ENCODE peak calls at places on chromosomes 5 and 9, in four cellular contexts. V is stimulated activated CD4-positive, alpha-beta T cell treated with anti-CD3 and anti-CD28 coated beads, Interleukin-2, amount 100 ng/mL, for 48 hours; E is ELR; N is nephron progenitor cell. P is an unnamed sample.

GRCh38 chr9:16343249-16344237 is 526.9 kb downstream of the BNC2 start:
- DNase-seq in V (no peak), E (no peak), N (no peak), P (no peak)

GRCh38 chr9:89226076-89226475 is 47.5 kb upstream of the SHC3 start:
- DNase-seq in V (no peak), E (no peak), N (peak; percentile 62), P (no peak)

GRCh38 chr5:135667662-135668061 is 88.9 kb upstream of the CXCL14 start:
- DNase-seq in V (no peak), E (no peak), N (no peak), P (no peak)

GRCh38 chr9:133775951-133776905 is 38.1 kb upstream of the SARDH start:
- DNase-seq in V (no peak), E (no peak), N (no peak), P (peak; percentile 72)

GRCh38 chr5:135242021-135242480 is 157.0 kb downstream of the MACROH2A1 start:
- DNase-seq in V (no peak), E (peak; percentile 92), N (no peak), P (no peak)

GRCh38 chr9:16510506-16510905 is 360.0 kb downstream of the BNC2 start:
- DNase-seq in V (no peak), E (peak; percentile 15), N (no peak), P (no peak)

GRCh38 chr5:32679218-32679617 is 31.9 kb upstream of the NPR3 start:
- DNase-seq in V (no peak), E (peak; percentile 33), N (no peak), P (no peak)

GRCh38 chr5:180467576-180467975 is 26.6 kb upstream of the CNOT6 start:
- DNase-seq in V (no peak), E (no peak), N (no peak), P (no peak)

GRCh38 chr5:41748631-41749030 is 121.6 kb downstream of the OXCT1 start:
- DNase-seq in V (peak; percentile 8), E (no peak), N (no peak), P (no peak)

GRCh38 chr9:132769895-132770774 is 99.9 kb downstream of the GTF3C4 start:
- DNase-seq in V (peak; percentile 51), E (peak; percentile 61), N (peak; percentile 72), P (peak; percentile 32)

GRCh38 chr5:174625591-174626365 is 98.6 kb upstream of the MSX2 start:
- DNase-seq in V (no peak), E (no peak), N (no peak), P (no peak)

GRCh38 chr5:95709967-95710650 is 21.0 kb upstream of the RHOBTB3 start:
- DNase-seq in V (no peak), E (no peak), N (peak; percentile 29), P (no peak)

GRCh38 chr5:142696379-142696778 is 10.5 kb upstream of the FGF1 start:
- DNase-seq in V (no peak), E (no peak), N (no peak), P (no peak)

GRCh38 chr5:17217421-17218352 is at the start of gene BASP1:
- DNase-seq in V (no peak), E (peak; percentile 85), N (peak; percentile 89), P (peak; percentile 80)

GRCh38 chr9:136665111-136665703 is 2.5 kb downstream of the EGFL7 start:
- DNase-seq in V (peak; percentile 30), E (peak; percentile 39), N (peak; percentile 62), P (no peak)

GRCh38 chr5:157930710-157931109 is 71.8 kb upstream of the CLINT1 start:
- DNase-seq in V (no peak), E (no peak), N (no peak), P (no peak)

GRCh38 chr9:128706671-128707381 is 4.5 kb downstream of the PKN3 start:
- DNase-seq in V (no peak), E (no peak), N (no peak), P (no peak)

GRCh38 chr5:102758576-102758975 is 3.5 kb downstream of the PAM start:
- DNase-seq in V (no peak), E (peak; percentile 37), N (no peak), P (no peak)

GRCh38 chr9:134564431-134565170 is 77.0 kb upstream of the COL5A1 start:
- DNase-seq in V (no peak), E (peak; percentile 62), N (no peak), P (no peak)

GRCh38 chr5:33736510-33736909 is 155.3 kb downstream of the ADAMTS12 start:
- DNase-seq in V (no peak), E (peak; percentile 93), N (no peak), P (no peak)

GRCh38 chr5:87829214-87829551 is 416.5 kb upstream of the CCNH start:
- DNase-seq in V (no peak), E (peak; percentile 46), N (no peak), P (no peak)

GRCh38 chr5:136053336-136054121 is 24.7 kb downstream of the TGFBI start:
- DNase-seq in V (no peak), E (peak; percentile 99), N (no peak), P (no peak)

GRCh38 chr9:68838245-68838644 is 133.2 kb downstream of the PIP5K1B start:
- DNase-seq in V (no peak), E (no peak), N (no peak), P (no peak)

GRCh38 chr5:116830079-116830478 is 255.5 kb upstream of the SEMA6A start:
- DNase-seq in V (no peak), E (no peak), N (no peak), P (no peak)

GRCh38 chr5:172004824-172005237 is 1.6 kb downstream of the FBXW11 start:
- DNase-seq in V (no peak), E (peak; percentile 50), N (no peak), P (no peak)

GRCh38 chr9:107340920-107341632 is 58.0 kb downstream of the RAD23B start:
- DNase-seq in V (peak; percentile 81), E (peak; percentile 70), N (peak; percentile 82), P (peak; percentile 89)

GRCh38 chr5:73437126-73438047 is 11.2 kb downstream of the FOXD1 start:
- DNase-seq in V (no peak), E (peak; percentile 70), N (peak; percentile 77), P (no peak)

GRCh38 chr5:140084466-140084865 is 29.4 kb upstream of the PURA start:
- DNase-seq in V (no peak), E (no peak), N (no peak), P (no peak)

GRCh38 chr9:133589454-133590227 is 19.5 kb downstream of the FAM163B start:
- DNase-seq in V (peak; percentile 56), E (peak; percentile 20), N (no peak), P (no peak)

GRCh38 chr9:121510766-121511555 is 11.3 kb upstream of the GGTA1 start:
- DNase-seq in V (no peak), E (no peak), N (no peak), P (no peak)

GRCh38 chr5:135871268-135871895 is 24.3 kb downstream of the IL9 start:
- DNase-seq in V (no peak), E (no peak), N (no peak), P (no peak)

GRCh38 chr5:76378355-76378754 is 24.7 kb upstream of the IQGAP2 start:
- DNase-seq in V (no peak), E (no peak), N (no peak), P (no peak)

GRCh38 chr5:115579747-115580173 is 22.5 kb downstream of the TICAM2 start:
- DNase-seq in V (no peak), E (peak; percentile 79), N (no peak), P (no peak)

GRCh38 chr5:174806729-174807128 is 82.3 kb downstream of the MSX2 start:
- DNase-seq in V (no peak), E (no peak), N (no peak), P (no peak)

GRCh38 chr9:131084661-131085369 is 11.5 kb upstream of the AIF1L start:
- DNase-seq in V (no peak), E (no peak), N (no peak), P (no peak)

P was measured in posterior cingulate gyrus.